ENCODE peak calls at places on chromosome 1, in eight cellular contexts. V, E, S, X, Z, Q, H and M are unnamed samples.

GRCh38 chr1:213303286-213303685 is 252.2 kb downstream of the RPS6KC1 start:
- DNase-seq in V (no peak), E (no peak), S (no peak), X (no peak), Z (peak; percentile 54), Q (no peak), H (no peak), M (no peak)

GRCh38 chr1:244918422-244919319 is 54.3 kb upstream of the HNRNPU start:
- DNase-seq in V (peak; percentile 81), E (peak; percentile 71), S (peak; percentile 26), X (peak; percentile 15), Z (peak; percentile 4), Q (peak; percentile 38), H (peak; percentile 67), M (no peak)

GRCh38 chr1:165492845-165493244 is 47.9 kb upstream of the RXRG start:
- DNase-seq in V (no peak), E (no peak), S (no peak), X (no peak), Z (no peak), Q (no peak), H (no peak), M (no peak)

GRCh38 chr1:84920159-84920558 is 27.2 kb upstream of the LPAR3 start:
- DNase-seq in V (no peak), E (no peak), S (no peak), X (no peak), Z (no peak), Q (no peak), H (no peak), M (no peak)

GRCh38 chr1:220281159-220281574 is 8.9 kb upstream of the RAB3GAP2 start:
- DNase-seq in V (peak; percentile 32), E (no peak), S (no peak), X (no peak), Z (peak; percentile 29), Q (no peak), H (no peak), M (peak; percentile 50)

GRCh38 chr1:227996187-227996950 is 10.4 kb upstream of the WNT3A start:
- DNase-seq in V (no peak), E (no peak), S (no peak), X (no peak), Z (no peak), Q (no peak), H (no peak), M (no peak)

GRCh38 chr1:113545210-113545609 is 154.9 kb downstream of the MAGI3 start:
- DNase-seq in V (no peak), E (no peak), S (no peak), X (no peak), Z (peak; percentile 6), Q (no peak), H (no peak), M (no peak)

GRCh38 chr1:161502641-161503393 is 2.4 kb upstream of the FCGR2A start:
- DNase-seq in V (no peak), E (no peak), S (no peak), X (no peak), Z (peak; percentile 63), Q (no peak), H (no peak), M (peak; percentile 9)

GRCh38 chr1:229696385-229696784 is 70.3 kb downstream of the URB2 start:
- DNase-seq in V (peak; percentile 44), E (no peak), S (no peak), X (no peak), Z (no peak), Q (no peak), H (no peak), M (no peak)

GRCh38 chr1:44256762-44257554 is 43.7 kb downstream of the DMAP1 start:
- DNase-seq in V (no peak), E (no peak), S (no peak), X (no peak), Z (no peak), Q (no peak), H (no peak), M (no peak)

GRCh38 chr1:244181867-244182266 is 130.8 kb downstream of the ZBTB18 start:
- DNase-seq in V (no peak), E (no peak), S (no peak), X (no peak), Z (no peak), Q (no peak), H (no peak), M (no peak)

GRCh38 chr1:12135612-12136011 is 31.2 kb upstream of the TNFRSF1B start:
- DNase-seq in V (no peak), E (no peak), S (peak; percentile 58), X (no peak), Z (peak; percentile 20), Q (peak; percentile 74), H (peak; percentile 13), M (no peak)

GRCh38 chr1:68375919-68376318 is 73.8 kb downstream of the RPE65 start:
- DNase-seq in V (no peak), E (no peak), S (no peak), X (no peak), Z (no peak), Q (no peak), H (no peak), M (no peak)

GRCh38 chr1:41868241-41868953 is 50.3 kb downstream of the HIVEP3 start:
- DNase-seq in V (peak; percentile 80), E (peak; percentile 69), S (no peak), X (no peak), Z (no peak), Q (no peak), H (no peak), M (no peak)

GRCh38 chr1:32878183-32878582 is 7.5 kb upstream of the FNDC5 start:
- DNase-seq in V (no peak), E (no peak), S (no peak), X (no peak), Z (peak; percentile 34), Q (no peak), H (no peak), M (peak; percentile 23)

GRCh38 chr1:58155418-58156123 is 391.0 kb downstream of the OMA1 start:
- DNase-seq in V (peak; percentile 21), E (no peak), S (peak; percentile 53), X (peak; percentile 67), Z (peak; percentile 1), Q (peak; percentile 11), H (no peak), M (no peak)

GRCh38 chr1:206905295-206906164 is 8.3 kb downstream of the IL24 start:
- DNase-seq in V (peak; percentile 55), E (peak; percentile 34), S (no peak), X (no peak), Z (peak; percentile 96), Q (no peak), H (no peak), M (peak; percentile 93)

GRCh38 chr1:25797939-25798338 is 2.1 kb upstream of the SELENON start:
- DNase-seq in V (peak; percentile 41), E (no peak), S (no peak), X (peak; percentile 68), Z (no peak), Q (no peak), H (peak; percentile 78), M (peak; percentile 27)

GRCh38 chr1:161001537-161001936 is 19.4 kb downstream of the F11R start:
- DNase-seq in V (no peak), E (no peak), S (no peak), X (no peak), Z (no peak), Q (peak; percentile 24), H (no peak), M (peak; percentile 11)

GRCh38 chr1:65459397-65459768 is 38.9 kb downstream of the LEPR start:
- DNase-seq in V (peak; percentile 56), E (peak; percentile 34), S (no peak), X (no peak), Z (peak; percentile 61), Q (no peak), H (no peak), M (peak; percentile 33)

GRCh38 chr1:75908717-75909152 is 23.5 kb downstream of the ASB17 start:
- DNase-seq in V (peak; percentile 72), E (peak; percentile 18), S (no peak), X (peak; percentile 38), Z (peak; percentile 21), Q (no peak), H (no peak), M (peak; percentile 29)

GRCh38 chr1:64687725-64688285 is 57.1 kb upstream of the RAVER2 start:
- DNase-seq in V (no peak), E (no peak), S (no peak), X (no peak), Z (peak; percentile 22), Q (no peak), H (no peak), M (peak; percentile 37)

GRCh38 chr1:177705839-177706238 is 264.0 kb downstream of the SEC16B start:
- DNase-seq in V (no peak), E (no peak), S (no peak), X (no peak), Z (no peak), Q (no peak), H (no peak), M (no peak)

DNA sequence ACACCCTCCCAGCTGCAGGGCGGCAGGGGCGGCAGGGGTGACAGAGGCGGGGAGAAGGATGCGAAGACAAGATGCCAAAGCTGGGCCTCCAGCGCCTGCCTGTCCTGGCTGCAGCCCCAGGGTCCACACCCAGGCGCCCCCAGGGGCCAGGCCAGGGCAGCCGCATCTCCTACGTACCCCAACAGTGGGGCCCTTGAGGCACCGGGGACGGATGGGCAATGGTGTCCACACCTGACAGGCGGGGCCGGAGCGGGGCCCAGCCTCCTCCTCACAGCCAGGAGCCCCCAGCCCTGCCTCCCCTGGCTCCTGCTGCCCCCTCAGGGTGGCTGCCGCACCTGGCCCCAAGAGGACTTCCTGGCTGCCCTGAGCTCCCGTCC is 7.2 kb downstream of the B3GALT6 start:
- DNase-seq in V (no peak), E (no peak), S (no peak), X (no peak), Z (no peak), Q (no peak), H (peak; percentile 71), M (no peak)
- TF ChIP-seq CTCF in V (no peak), E (no peak), S (no peak), X (no peak), Z (no peak), Q (no peak), H (no peak), M (no peak)

GRCh38 chr1:30730351-30731108 is 7.1 kb upstream of the MATN1 start:
- DNase-seq in V (peak; percentile 68), E (no peak), S (no peak), X (no peak), Z (no peak), Q (no peak), H (no peak), M (no peak)
- TF ChIP-seq CTCF in V (no peak), E (no peak), S (no peak), X (no peak), Z (no peak), Q (no peak), H (no peak), M (no peak)

GRCh38 chr1:39639333-39640130 is at the start of gene HEYL:
- DNase-seq in V (peak; percentile 41), E (peak; percentile 71), S (peak; percentile 88), X (peak; percentile 77), Z (no peak), Q (peak; percentile 88), H (peak; percentile 95), M (no peak)
- TF ChIP-seq CTCF in V (peak; percentile 6), E (peak; percentile 29), S (peak; percentile 10), X (no peak), Z (peak; percentile 16), Q (peak; percentile 59), H (peak; percentile 23), M (no peak)

DNA sequence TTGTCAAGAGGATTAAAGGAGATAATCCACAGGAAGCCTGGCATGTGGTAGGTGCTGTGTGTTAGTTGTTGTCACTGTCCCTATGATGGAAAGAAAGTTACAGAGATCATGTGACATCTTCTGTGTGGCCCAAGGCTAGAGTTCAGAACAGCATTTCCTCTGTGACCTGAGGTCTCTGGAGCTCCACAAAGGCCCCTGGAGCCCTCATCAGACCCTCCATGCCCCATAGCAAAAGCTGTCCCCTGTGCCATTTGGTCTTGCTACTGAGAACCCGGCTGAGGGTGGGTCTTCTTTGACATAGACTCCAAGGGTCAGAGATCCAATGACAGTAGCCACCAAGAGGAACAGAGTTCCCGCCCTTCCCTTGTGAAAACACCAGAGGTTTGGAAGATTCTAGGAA is 8.1 kb downstream of the CELA2B start:
- DNase-seq in V (no peak), E (no peak), S (no peak), X (no peak), Z (no peak), Q (no peak), H (no peak), M (no peak)
- TF ChIP-seq CTCF in V (no peak), E (no peak), S (no peak), X (no peak), Z (no peak), Q (no peak), H (no peak), M (no peak)